ENCODE peak calls at places on chromosome 10, in seven cellular contexts. U is mesendoderm, Y is H1, G is H9, X is neuronal stem cell, D is mesenchymal stem cell, K is trophoblast cell. O is an unnamed sample.

GRCh38 chr10:43994539-43994938 is 345.9 kb upstream of the ZNF32 start:
- DNase-seq in U (no peak), Y (no peak), G (no peak), X (no peak), D (no peak), K (no peak), O (no peak)

GRCh38 chr10:104300736-104301292 is 31.8 kb downstream of the GSTO2 start:
- DNase-seq in U (peak; percentile 85), Y (no peak), G (no peak), X (no peak), D (peak; percentile 98), K (peak; percentile 73), O (peak; percentile 99)

GRCh38 chr10:103193820-103194529 is 903 bp upstream of the NT5C2 start:
- DNase-seq in U (peak; percentile 63), Y (no peak), G (no peak), X (peak; percentile 11), D (no peak), K (no peak), O (peak; percentile 8)

GRCh38 chr10:132713421-132714095 is 72.4 kb downstream of the NKX6-2 start:
- DNase-seq in U (no peak), Y (no peak), G (no peak), X (no peak), D (no peak), K (no peak), O (no peak)

GRCh38 chr10:116168329-116168728 is 104.7 kb downstream of the GFRA1 start:
- DNase-seq in U (no peak), Y (no peak), G (no peak), X (no peak), D (no peak), K (no peak), O (no peak)

GRCh38 chr10:72097448-72098300 is 9.3 kb upstream of the SPOCK2 start:
- DNase-seq in U (no peak), Y (no peak), G (no peak), X (no peak), D (peak; percentile 98), K (no peak), O (peak; percentile 99)

GRCh38 chr10:15419279-15419874 is 48.3 kb upstream of the FAM171A1 start:
- DNase-seq in U (peak; percentile 53), Y (no peak), G (no peak), X (peak; percentile 30), D (peak; percentile 53), K (peak; percentile 15), O (peak; percentile 42)

GRCh38 chr10:121911421-121911697 is 16.5 kb downstream of the ATE1 start:
- DNase-seq in U (no peak), Y (no peak), G (no peak), X (no peak), D (no peak), K (no peak), O (no peak)

GRCh38 chr10:46328853-46329689 is 42.3 kb downstream of the ANTXRL start:
- DNase-seq in U (no peak), Y (no peak), G (peak; percentile 14), X (no peak), D (no peak), K (no peak), O (no peak)

GRCh38 chr10:62614389-62615157 is 189.9 kb upstream of the ADO start:
- DNase-seq in U (no peak), Y (no peak), G (no peak), X (no peak), D (peak; percentile 67), K (no peak), O (peak; percentile 54)

GRCh38 chr10:46268076-46268881 is 18.5 kb upstream of the ANTXRL start:
- DNase-seq in U (no peak), Y (no peak), G (no peak), X (no peak), D (no peak), K (no peak), O (no peak)

GRCh38 chr10:91422915-91423314 is 12.8 kb downstream of the HECTD2 start:
- DNase-seq in U (no peak), Y (no peak), G (no peak), X (no peak), D (no peak), K (no peak), O (no peak)

GRCh38 chr10:22803201-22803895 is 89.0 kb upstream of the PIP4K2A start:
- DNase-seq in U (no peak), Y (no peak), G (no peak), X (no peak), D (no peak), K (no peak), O (peak; percentile 62)

GRCh38 chr10:29830526-29831512 is 196.0 kb upstream of the SVIL start:
- DNase-seq in U (no peak), Y (no peak), G (no peak), X (no peak), D (peak; percentile 84), K (no peak), O (peak; percentile 6)

GRCh38 chr10:7577206-7577978 is 89.4 kb downstream of the ITIH5 start:
- DNase-seq in U (no peak), Y (no peak), G (no peak), X (no peak), D (no peak), K (no peak), O (no peak)

GRCh38 chr10:101097881-101098280 is 33.2 kb upstream of the TLX1 start:
- DNase-seq in U (peak; percentile 71), Y (no peak), G (no peak), X (no peak), D (no peak), K (no peak), O (no peak)

GRCh38 chr10:101099901-101100300 is 31.2 kb upstream of the TLX1 start:
- DNase-seq in U (no peak), Y (no peak), G (no peak), X (no peak), D (no peak), K (no peak), O (no peak)

GRCh38 chr10:101103430-101103829 is 27.7 kb upstream of the TLX1 start:
- DNase-seq in U (no peak), Y (no peak), G (no peak), X (no peak), D (no peak), K (no peak), O (no peak)

GRCh38 chr10:101106351-101106750 is 24.7 kb upstream of the TLX1 start:
- DNase-seq in U (no peak), Y (no peak), G (no peak), X (no peak), D (no peak), K (no peak), O (no peak)

DNA sequence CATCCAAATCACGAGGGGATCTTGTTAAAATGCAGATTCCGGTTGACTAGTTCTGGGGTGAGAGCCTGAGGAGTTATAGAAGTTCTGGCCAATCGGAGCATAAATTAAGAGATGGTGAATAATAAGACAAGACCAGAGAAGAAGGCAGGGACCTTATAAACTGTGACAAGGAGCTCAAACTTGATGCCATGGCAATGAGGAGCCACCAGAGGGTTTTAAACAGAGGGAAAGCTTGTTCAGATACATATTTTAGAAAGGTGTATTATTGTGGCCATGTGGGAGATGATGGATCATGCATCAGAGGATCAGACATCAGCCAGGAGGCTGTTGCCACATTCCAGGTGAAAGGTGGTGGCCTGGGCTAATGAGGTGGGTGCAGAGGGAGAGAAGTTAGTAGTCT is 29.6 kb upstream of the TLX1 start:
- DNase-seq in U (no peak), Y (no peak), G (no peak), X (no peak), D (no peak), K (no peak), O (no peak)
- H3K4ac ChIP-seq in U (no peak overlapping the region), Y (no peak overlapping the region), G (no peak overlapping the region), X (no peak overlapping the region), D (no peak overlapping the region), K (no peak overlapping the region), O (no peak overlapping the region)

GRCh38 chr10:56327117-56327516 is 33.9 kb downstream of the ZWINT start:
- DNase-seq in U (no peak), Y (no peak), G (no peak), X (no peak), D (no peak), K (no peak), O (no peak)
- H3K4ac ChIP-seq in U (no peak overlapping the region), Y (no peak overlapping the region), G (no peak overlapping the region), X (no peak overlapping the region), D (no peak overlapping the region), K (no peak overlapping the region), O (no peak overlapping the region)

GRCh38 chr10:113627836-113628235 is 36.0 kb downstream of the NRAP start:
- DNase-seq in U (no peak), Y (no peak), G (no peak), X (no peak), D (no peak), K (no peak), O (no peak)
- H3K4ac ChIP-seq in U (no peak overlapping the region), Y (no peak overlapping the region), G (no peak overlapping the region), X (no peak overlapping the region), D (no peak overlapping the region), K (no peak overlapping the region), O (no peak overlapping the region)

GRCh38 chr10:98696516-98696915 is 249.8 kb upstream of the HPS1 start:
- DNase-seq in U (no peak), Y (no peak), G (no peak), X (no peak), D (no peak), K (no peak), O (no peak)
- H3K4ac ChIP-seq in U (no peak overlapping the region), Y (no peak overlapping the region), G (no peak overlapping the region), X (no peak overlapping the region), D (no peak overlapping the region), K (no peak overlapping the region), O (no peak overlapping the region)

DNA sequence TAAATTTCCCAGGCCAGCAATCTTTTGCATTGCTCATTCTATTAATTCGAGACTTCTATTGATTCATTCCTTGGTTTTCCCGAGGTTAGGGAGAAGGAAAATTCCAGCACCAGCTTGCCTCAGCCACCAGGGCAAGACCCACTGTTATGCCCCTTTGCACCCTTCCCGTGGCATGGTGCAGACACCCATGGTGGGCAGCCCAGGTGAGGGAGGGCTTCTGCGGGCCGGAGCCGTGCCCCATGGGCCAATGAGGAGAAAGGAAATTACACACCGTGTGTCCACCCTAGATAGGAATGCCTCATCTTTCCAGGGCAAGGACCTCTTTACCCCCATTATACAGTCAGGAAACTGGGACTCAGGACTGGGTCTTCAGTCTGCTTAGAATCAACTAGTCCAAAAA is 4.5 kb upstream of the GRID1 start:
- DNase-seq in U (no peak), Y (no peak), G (peak; percentile 5), X (no peak), D (no peak), K (no peak), O (no peak)
- H3K4ac ChIP-seq in U (no peak overlapping the region), Y (no peak overlapping the region), G (no peak overlapping the region), X (no peak overlapping the region), D (no peak overlapping the region), K (no peak overlapping the region), O (no peak overlapping the region)

DNA sequence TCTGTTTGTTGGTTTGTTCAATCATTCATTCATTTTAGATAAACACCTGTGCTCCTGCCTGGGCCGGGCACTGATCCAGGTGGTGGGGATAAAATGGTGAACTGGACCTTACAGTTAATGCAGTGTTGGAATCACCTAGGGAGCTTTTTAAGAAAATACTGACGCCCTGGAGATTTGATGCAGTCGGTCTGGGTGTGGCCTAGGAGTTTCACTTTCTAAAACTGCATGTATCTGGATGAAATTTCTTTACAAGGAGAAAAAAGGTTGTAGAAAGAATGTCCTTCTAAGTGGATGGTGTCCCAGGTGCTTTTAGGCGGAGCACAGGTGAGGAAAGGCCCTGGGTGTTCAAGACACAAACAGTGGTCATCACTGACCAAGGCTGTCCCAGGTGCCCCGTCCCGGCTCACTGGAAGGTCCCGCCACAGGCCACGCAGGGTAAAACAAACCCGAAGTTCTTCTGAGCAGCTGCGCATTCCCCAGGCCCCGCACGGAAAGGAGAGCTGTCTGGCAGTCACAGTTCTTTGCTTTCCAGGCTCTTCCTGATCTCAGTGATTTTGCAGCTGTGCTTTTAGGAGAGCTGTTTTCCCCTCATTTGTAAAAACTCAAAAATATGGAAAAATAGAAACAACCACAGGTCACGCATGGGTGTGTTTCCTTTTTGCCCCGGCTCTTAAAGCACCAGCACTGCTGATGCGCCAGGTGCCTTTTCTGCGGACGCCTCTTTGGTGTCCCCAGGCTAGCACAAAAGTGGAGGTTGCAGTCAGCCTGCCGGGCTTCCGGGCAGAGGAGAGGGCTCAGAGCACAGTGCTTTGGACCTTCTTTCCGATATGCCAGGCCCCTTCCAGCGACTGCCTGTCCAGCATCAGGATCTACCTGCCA is 161.9 kb downstream of the GRK5 start:
- DNase-seq in U (no peak), Y (no peak), G (no peak), X (no peak), D (no peak), K (no peak), O (no peak)
- H3K4ac ChIP-seq in U (no peak overlapping the region), Y (no peak overlapping the region), G (no peak overlapping the region), X (no peak overlapping the region), D (no peak overlapping the region), K (no peak overlapping the region), O (peak overlapping the region; percentile 92)

O was measured in IMR-90.